ENCODE peak calls at places on chromosomes 6 and 20, in six cellular contexts. N, D, A, T, S and H are unnamed samples.

GRCh38 chr20:57772349-57772964 is 62.6 kb upstream of the PMEPA1 start:
- DNase-seq in N (peak), D (no peak), A (no peak), T (peak), S (peak), H (no peak)

GRCh38 chr20:17036546-17036945 is 190.3 kb upstream of the PCSK2 start:
- DNase-seq in N (no peak), D (no peak), A (no peak), T (no peak), S (no peak), H (no peak)

GRCh38 chr6:7175463-7175862 is 67.7 kb downstream of the RREB1 start:
- DNase-seq in N (no peak), D (no peak), A (peak), T (no peak), S (no peak), H (no peak)

GRCh38 chr6:103122766-103123601 is 1729.5 kb downstream of the GRIK2 start:
- DNase-seq in N (no peak), D (peak), A (peak), T (peak), S (peak), H (peak)

GRCh38 chr20:60371456-60371855 is 413.2 kb downstream of the CDH26 start:
- DNase-seq in N (no peak), D (no peak), A (no peak), T (no peak), S (no peak), H (no peak)

GRCh38 chr6:73156793-73157767 is 68.2 kb downstream of the KHDC1L start:
- DNase-seq in N (no peak), D (no peak), A (no peak), T (no peak), S (no peak), H (no peak)

GRCh38 chr20:49501917-49502316 is 19.4 kb upstream of the KCNB1 start:
- DNase-seq in N (no peak), D (no peak), A (no peak), T (peak), S (peak), H (no peak)

GRCh38 chr6:24529985-24530384 is 35.2 kb downstream of the ALDH5A1 start:
- DNase-seq in N (no peak), D (no peak), A (no peak), T (no peak), S (no peak), H (no peak)

GRCh38 chr6:116218866-116219265 is 35.0 kb downstream of the TSPYL4 start:
- DNase-seq in N (no peak), D (no peak), A (no peak), T (no peak), S (no peak), H (no peak)

GRCh38 chr20:46212876-46213275 is 94.8 kb downstream of the CD40 start:
- DNase-seq in N (no peak), D (no peak), A (peak), T (no peak), S (no peak), H (no peak)

GRCh38 chr20:1474817-1475603 is 8.4 kb upstream of the NSFL1C start:
- DNase-seq in N (no peak), D (no peak), A (no peak), T (no peak), S (no peak), H (no peak)
- TF ChIP-seq CTCF in N (no peak), D (no peak), A (no peak), T (peak), S (no peak), H (peak)

DNA sequence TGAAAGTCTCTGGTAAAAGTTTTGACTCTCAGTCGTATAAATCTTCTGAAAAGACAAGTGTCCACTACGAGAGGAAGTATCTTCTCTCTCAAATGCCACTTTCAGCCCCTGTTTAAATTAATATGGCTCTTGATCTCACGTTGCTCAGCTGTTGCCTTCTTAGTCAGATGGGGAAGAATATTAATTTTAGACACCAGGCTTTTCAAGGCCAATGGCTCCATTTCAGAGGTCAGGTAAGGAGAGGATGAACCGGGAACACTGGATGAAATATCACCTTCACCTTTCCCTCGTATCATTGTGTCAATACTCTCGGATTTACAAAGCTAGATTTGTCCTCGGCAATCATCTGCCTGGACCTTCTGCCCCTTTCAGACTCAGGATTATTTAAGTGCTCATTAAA is at the start of gene MYLK4:
- DNase-seq in N (no peak), D (no peak), A (no peak), T (no peak), S (no peak), H (no peak)
- H3K4me3 ChIP-seq in N (no peak), D (no peak), A (no peak), T (no peak), S (no peak), H (no peak)

GRCh38 chr20:19661717-19662637 is 96.1 kb upstream of the RIN2 start:
- DNase-seq in N (peak), D (peak), A (peak), T (peak), S (peak), H (peak)
- TF ChIP-seq CTCF in N (peak), D (peak), A (peak), T (peak), S (peak), H (peak)

DNA sequence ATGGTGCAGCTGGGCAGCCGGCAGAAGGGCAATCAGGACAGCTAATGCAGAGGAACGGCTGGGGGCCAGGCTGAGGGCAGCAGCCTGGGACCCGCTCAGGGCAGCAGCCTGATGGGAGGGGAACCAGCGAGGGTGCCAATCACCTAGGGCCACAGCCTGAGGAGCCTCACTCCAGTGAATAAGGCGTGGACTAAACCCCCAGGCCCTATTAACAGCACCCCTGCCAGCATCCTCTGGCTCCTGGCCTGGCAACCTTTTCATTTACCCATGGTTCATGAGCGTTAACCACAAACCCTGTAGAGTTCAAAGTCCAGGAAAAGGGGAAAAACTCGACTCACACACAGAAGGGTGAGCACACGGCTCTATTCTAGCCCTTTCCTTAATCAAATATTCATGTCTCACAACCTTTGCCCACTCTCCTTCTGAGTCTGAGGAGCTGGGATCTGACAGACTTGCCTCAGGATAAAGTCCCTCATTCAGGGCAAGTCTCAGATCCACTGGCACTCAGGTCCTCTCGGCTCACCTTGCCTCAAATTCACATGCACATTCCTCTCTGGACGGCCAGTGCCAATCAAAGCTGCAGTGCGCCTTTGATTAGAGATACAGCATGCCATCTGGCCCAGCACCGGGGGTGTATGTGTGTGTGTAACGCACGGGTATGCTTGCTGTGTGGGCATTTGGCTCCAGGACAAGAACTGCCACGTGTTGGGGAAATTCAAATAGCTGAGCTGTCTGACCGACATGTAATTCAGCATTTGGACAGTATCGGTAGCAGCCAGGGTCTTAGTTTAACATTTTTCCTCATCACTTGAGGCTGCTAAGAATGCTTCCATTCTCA is 86.9 kb upstream of the TRAF3IP2 start:
- DNase-seq in N (no peak), D (peak), A (no peak), T (no peak), S (no peak), H (no peak)
- H3K4me3 ChIP-seq in N (no peak), D (no peak), A (no peak), T (no peak), S (no peak), H (no peak)

GRCh38 chr20:34622821-34623451 is 54.0 kb downstream of the PIGU start:
- DNase-seq in N (no peak), D (no peak), A (no peak), T (no peak), S (no peak), H (no peak)
- TF ChIP-seq CTCF in N (no peak), D (no peak), A (no peak), T (no peak), S (no peak), H (no peak)